ENCODE peak calls at places on chromosomes 6 and 20, in eight cellular contexts. Z is naive thymus-derived CD8-positive, alpha-beta T cell; R is kidney epithelial cell; E is NCI-H510A treated with DMSO at 0.1 percent for 48 hours; X is activated T-cell treated with anti-CD3 and anti-CD28 coated beads, Interleukin-2, amount 50 U/mL, for 4 hours; W is tibial artery; S is hypothalamus; Q is uterus. P is an unnamed sample.

GRCh38 chr20:4216142-4216735 is 200.9 kb upstream of the RNF24 start:
- DNase-seq in Z (no peak), R (no peak), E (no peak), X (no peak), W (no peak), S (no peak), Q (no peak), P (no peak)

GRCh38 chr6:41584668-41585205 is 38.6 kb downstream of the FOXP4 start:
- DNase-seq in Z (no peak), R (no peak), E (peak), X (no peak), W (no peak), S (no peak), Q (no peak), P (no peak)

GRCh38 chr6:26432622-26433021 is 7.7 kb upstream of the BTN3A3 start:
- DNase-seq in Z (no peak), R (no peak), E (no peak), X (no peak), W (no peak), S (no peak), Q (no peak), P (peak)

GRCh38 chr6:35706468-35706867 is 17.8 kb upstream of the FKBP5 start:
- DNase-seq in Z (no peak), R (no peak), E (no peak), X (no peak), W (no peak), S (no peak), Q (no peak), P (no peak)

GRCh38 chr6:134177753-134178229 is 125.4 kb upstream of the SLC2A12 start:
- DNase-seq in Z (no peak), R (no peak), E (no peak), X (no peak), W (no peak), S (no peak), Q (peak), P (no peak)

GRCh38 chr6:56652994-56653393 is 10.3 kb upstream of the DST start:
- DNase-seq in Z (no peak), R (peak), E (no peak), X (no peak), W (no peak), S (no peak), Q (no peak), P (no peak)

GRCh38 chr6:164122109-164122508 is 707.6 kb downstream of the QKI start:
- DNase-seq in Z (no peak), R (no peak), E (no peak), X (no peak), W (no peak), S (no peak), Q (no peak), P (no peak)

GRCh38 chr20:53748821-53749402 is 155.3 kb upstream of the ZNF217 start:
- DNase-seq in Z (no peak), R (peak), E (no peak), X (no peak), W (no peak), S (no peak), Q (no peak), P (no peak)

GRCh38 chr6:20801595-20801994 is 267.3 kb downstream of the CDKAL1 start:
- DNase-seq in Z (no peak), R (no peak), E (no peak), X (no peak), W (no peak), S (no peak), Q (no peak), P (no peak)

GRCh38 chr20:51042064-51042463 is 19.2 kb upstream of the KCNG1 start:
- DNase-seq in Z (no peak), R (no peak), E (no peak), X (no peak), W (no peak), S (no peak), Q (no peak), P (no peak)

GRCh38 chr6:106051241-106051640 is 34.9 kb upstream of the PRDM1 start:
- DNase-seq in Z (no peak), R (no peak), E (no peak), X (no peak), W (no peak), S (no peak), Q (no peak), P (no peak)

P was measured in left cardiac atrium.